ENCODE peak calls at places on chromosome 11, in five cellular contexts. L, H, F, W and Q are unnamed samples.

GRCh38 chr11:689630-690029 is 5.4 kb downstream of the DEAF1 start:
- DNase-seq in L (no peak), H (no peak), F (peak; percentile 43), W (no peak), Q (no peak)

GRCh38 chr11:67271548-67272284 is 5.4 kb downstream of the GRK2 start:
- DNase-seq in L (peak; percentile 71), H (no peak), F (peak; percentile 60), W (no peak), Q (no peak)

GRCh38 chr11:72221386-72221785 is 3.2 kb upstream of the INPPL1 start:
- DNase-seq in L (no peak), H (no peak), F (peak; percentile 65), W (no peak), Q (peak; percentile 42)

GRCh38 chr11:110529043-110529442 is 99.3 kb downstream of the FDX1 start:
- DNase-seq in L (no peak), H (no peak), F (no peak), W (peak; percentile 23), Q (no peak)

GRCh38 chr11:124622531-124623451 is at the start of gene TBRG1:
- DNase-seq in L (peak; percentile 93), H (peak; percentile 74), F (peak; percentile 95), W (peak; percentile 84), Q (peak; percentile 93)

GRCh38 chr11:130653838-130654601 is 205.6 kb downstream of the ADAMTS15 start:
- DNase-seq in L (peak; percentile 91), H (no peak), F (peak; percentile 55), W (no peak), Q (no peak)

GRCh38 chr11:113446112-113446511 is 29.1 kb downstream of the DRD2 start:
- DNase-seq in L (no peak), H (no peak), F (no peak), W (peak; percentile 14), Q (no peak)

GRCh38 chr11:72553748-72554147 is 119.4 kb upstream of the CLPB start:
- DNase-seq in L (no peak), H (peak; percentile 5), F (no peak), W (no peak), Q (no peak)

GRCh38 chr11:77407613-77408012 is 66.3 kb downstream of the PAK1 start:
- DNase-seq in L (peak; percentile 70), H (no peak), F (peak; percentile 85), W (peak; percentile 78), Q (no peak)